ENCODE peak calls at places on chromosome 17, in ten cellular contexts. P is stimulated activated CD8-positive, alpha-beta memory T cell treated with anti-CD3 and anti-CD28 coated beads, Interleukin-15, amount 100 ng/mL, for 48 hours; V is activated gamma-delta T cell treated with anti-CD3 and anti-CD28 coated beads, Interleukin-2, amount 50 U/mL, for 16 hours; B is NCI-H1092 treated with DMSO at 0.1 percent for 48 hours; O is GM04504; R is GM03348; X is NCI-H82; N is SW480; S is ecto neural progenitor cell; T is activated T-cell treated with anti-CD3 and anti-CD28 coated beads for 48 hours. K is an unnamed sample.

GRCh38 chr17:62791235-62792121 is 16.6 kb downstream of the MARCHF10 start:
- DNase-seq in P (no peak), V (no peak), B (no peak), O (peak; percentile 61), R (peak; percentile 81), X (no peak), N (no peak), S (no peak), T (no peak), K (no peak)

GRCh38 chr17:58219007-58219788 is at the start of gene MKS1:
- DNase-seq in P (peak; percentile 93), V (peak; percentile 94), B (peak; percentile 91), O (peak; percentile 75), R (peak; percentile 100), X (peak; percentile 98), N (peak; percentile 91), S (peak; percentile 100), T (peak; percentile 97), K (peak; percentile 91)

GRCh38 chr17:12107905-12108304 is 87.2 kb downstream of the MAP2K4 start:
- DNase-seq in P (no peak), V (no peak), B (no peak), O (no peak), R (peak; percentile 7), X (no peak), N (no peak), S (no peak), T (no peak), K (no peak)

GRCh38 chr17:12070561-12070960 is 49.9 kb downstream of the MAP2K4 start:
- DNase-seq in P (no peak), V (no peak), B (no peak), O (peak; percentile 25), R (peak; percentile 36), X (no peak), N (no peak), S (no peak), T (no peak), K (no peak)

GRCh38 chr17:44024271-44024663 is 9.5 kb upstream of the TMEM101 start:
- DNase-seq in P (no peak), V (no peak), B (peak; percentile 88), O (no peak), R (no peak), X (peak; percentile 96), N (no peak), S (no peak), T (no peak), K (no peak)

GRCh38 chr17:13415877-13416416 is 185.8 kb downstream of the HS3ST3A1 start:
- DNase-seq in P (no peak), V (no peak), B (no peak), O (no peak), R (peak; percentile 52), X (no peak), N (peak; percentile 53), S (no peak), T (no peak), K (no peak)

GRCh38 chr17:27457731-27458523 is 1.7 kb downstream of the KSR1 start:
- DNase-seq in P (no peak), V (no peak), B (peak; percentile 3), O (peak; percentile 50), R (peak; percentile 47), X (peak; percentile 94), N (no peak), S (peak; percentile 73), T (no peak), K (no peak)

GRCh38 chr17:6269474-6269873 is 165.4 kb downstream of the AIPL1 start:
- DNase-seq in P (no peak), V (no peak), B (no peak), O (no peak), R (peak; percentile 34), X (peak; percentile 27), N (peak; percentile 32), S (peak; percentile 83), T (peak; percentile 11), K (no peak)

K was measured in T-helper 17 cell.